ENCODE peak calls at places on chromosomes 11 and 22, in four cellular contexts. One of them, this sample, is unnamed.

GRCh38 chr22:40533712-40534378 is 102.7 kb downstream of the MRTFA start:
- DNase-seq in body of pancreas: no peak
- DNase-seq in pancreas: no peak
- DNase-seq in choroid plexus epithelial cell: peak
- DNase-seq in this sample: peak

GRCh38 chr11:101880208-101880607 is 34.6 kb upstream of the CEP126 start:
- DNase-seq in body of pancreas: peak
- DNase-seq in pancreas: no peak
- DNase-seq in choroid plexus epithelial cell: peak
- DNase-seq in this sample: peak

GRCh38 chr11:17413414-17414316 is 25.2 kb upstream of the KCNJ11 start:
- DNase-seq in body of pancreas: peak
- DNase-seq in pancreas: peak
- DNase-seq in choroid plexus epithelial cell: no peak
- DNase-seq in this sample: no peak

GRCh38 chr11:94132152-94132558 is 3.5 kb downstream of the PANX1 start:
- DNase-seq in body of pancreas: no peak
- DNase-seq in pancreas: no peak
- DNase-seq in choroid plexus epithelial cell: peak
- DNase-seq in this sample: peak

GRCh38 chr11:72814139-72814830 is at the start of gene ATG16L2:
- DNase-seq in body of pancreas: peak
- DNase-seq in pancreas: peak
- DNase-seq in choroid plexus epithelial cell: peak
- DNase-seq in this sample: peak

GRCh38 chr11:64624869-64625481 is 34.0 kb downstream of the SLC22A12 start:
- DNase-seq in body of pancreas: no peak
- DNase-seq in pancreas: no peak
- DNase-seq in choroid plexus epithelial cell: no peak
- DNase-seq in this sample: no peak

GRCh38 chr11:19241260-19242183 is 777 bp upstream of the E2F8 start:
- DNase-seq in body of pancreas: peak
- DNase-seq in pancreas: peak
- DNase-seq in choroid plexus epithelial cell: no peak
- DNase-seq in this sample: peak

GRCh38 chr11:73883856-73884255 is 7.1 kb downstream of the PAAF1 start:
- DNase-seq in body of pancreas: no peak
- DNase-seq in pancreas: no peak
- DNase-seq in choroid plexus epithelial cell: no peak
- DNase-seq in this sample: no peak

GRCh38 chr22:37309221-37310074 is 27.1 kb downstream of the CYTH4 start:
- DNase-seq in body of pancreas: no peak
- DNase-seq in pancreas: no peak
- DNase-seq in choroid plexus epithelial cell: peak
- DNase-seq in this sample: no peak

GRCh38 chr22:35102663-35103062 is 36.7 kb downstream of the ISX start:
- DNase-seq in body of pancreas: no peak
- DNase-seq in pancreas: no peak
- DNase-seq in choroid plexus epithelial cell: peak
- DNase-seq in this sample: peak

GRCh38 chr11:8754241-8754640 is 71.6 kb downstream of the RPL27A start:
- DNase-seq in body of pancreas: no peak
- DNase-seq in pancreas: no peak
- DNase-seq in choroid plexus epithelial cell: no peak
- DNase-seq in this sample: peak

GRCh38 chr22:46244771-46245170 is 5.3 kb downstream of the CDPF1 start:
- DNase-seq in body of pancreas: no peak
- DNase-seq in pancreas: no peak
- DNase-seq in choroid plexus epithelial cell: no peak
- DNase-seq in this sample: no peak

GRCh38 chr11:47018637-47019036 is 82.1 kb downstream of the CSTPP1 start:
- DNase-seq in body of pancreas: no peak
- DNase-seq in pancreas: no peak
- DNase-seq in choroid plexus epithelial cell: no peak
- DNase-seq in this sample: no peak

GRCh38 chr22:50260801-50261614 is 475 bp downstream of the MAPK12 start:
- DNase-seq in body of pancreas: peak
- DNase-seq in pancreas: peak
- DNase-seq in choroid plexus epithelial cell: peak
- DNase-seq in this sample: peak

GRCh38 chr22:30824711-30825110 is 130.0 kb downstream of the OSBP2 start:
- DNase-seq in body of pancreas: no peak
- DNase-seq in pancreas: no peak
- DNase-seq in choroid plexus epithelial cell: no peak
- DNase-seq in this sample: no peak

GRCh38 chr11:75339685-75340409 is 11.6 kb downstream of the ARRB1 start:
- DNase-seq in body of pancreas: no peak
- DNase-seq in pancreas: no peak
- DNase-seq in choroid plexus epithelial cell: no peak
- DNase-seq in this sample: no peak

GRCh38 chr11:86291466-86292262 is 10.4 kb upstream of the HIKESHI start:
- DNase-seq in body of pancreas: peak
- DNase-seq in pancreas: peak
- DNase-seq in choroid plexus epithelial cell: peak
- DNase-seq in this sample: peak

GRCh38 chr11:48228761-48229160 is 12.2 kb downstream of the OR4B1 start:
- DNase-seq in body of pancreas: no peak
- DNase-seq in pancreas: no peak
- DNase-seq in choroid plexus epithelial cell: no peak
- DNase-seq in this sample: no peak

GRCh38 chr11:73578786-73579185 is 19.1 kb downstream of the FAM168A start:
- DNase-seq in body of pancreas: no peak
- DNase-seq in pancreas: no peak
- DNase-seq in choroid plexus epithelial cell: no peak
- DNase-seq in this sample: no peak

GRCh38 chr22:29787371-29787980 is 20.3 kb downstream of the UQCR10 start:
- DNase-seq in body of pancreas: peak
- DNase-seq in pancreas: no peak
- DNase-seq in choroid plexus epithelial cell: no peak
- DNase-seq in this sample: peak

GRCh38 chr11:69394234-69394891 is 87.1 kb upstream of the LINC01488 start:
- DNase-seq in body of pancreas: no peak
- DNase-seq in pancreas: peak
- DNase-seq in choroid plexus epithelial cell: no peak
- DNase-seq in this sample: no peak

GRCh38 chr11:34501500-34501899 is 12.1 kb downstream of the ELF5 start:
- DNase-seq in body of pancreas: peak
- DNase-seq in pancreas: no peak
- DNase-seq in choroid plexus epithelial cell: peak
- DNase-seq in this sample: peak

GRCh38 chr22:42924436-42924835 is 67.4 kb upstream of the ARFGAP3 start:
- DNase-seq in body of pancreas: no peak
- DNase-seq in pancreas: peak
- DNase-seq in choroid plexus epithelial cell: no peak
- DNase-seq in this sample: no peak

GRCh38 chr22:30609260-30610185 is 2.5 kb downstream of the TCN2 start:
- DNase-seq in body of pancreas: peak
- DNase-seq in pancreas: no peak
- DNase-seq in choroid plexus epithelial cell: peak
- DNase-seq in this sample: peak

GRCh38 chr11:75474878-75475766 is 42.1 kb upstream of the KLHL35 start:
- DNase-seq in body of pancreas: peak
- DNase-seq in pancreas: no peak
- DNase-seq in choroid plexus epithelial cell: peak
- DNase-seq in this sample: no peak

GRCh38 chr11:23988381-23989006 is 508.4 kb upstream of the LUZP2 start:
- DNase-seq in body of pancreas: no peak
- DNase-seq in pancreas: no peak
- DNase-seq in choroid plexus epithelial cell: peak
- DNase-seq in this sample: no peak

GRCh38 chr11:57309106-57310059 is 15.4 kb downstream of the TNKS1BP1 start:
- DNase-seq in body of pancreas: no peak
- DNase-seq in pancreas: peak
- DNase-seq in choroid plexus epithelial cell: no peak
- DNase-seq in this sample: no peak

GRCh38 chr11:75311858-75312288 is 39.6 kb downstream of the ARRB1 start:
- DNase-seq in body of pancreas: peak
- DNase-seq in pancreas: peak
- DNase-seq in choroid plexus epithelial cell: peak
- DNase-seq in this sample: no peak

GRCh38 chr11:117946196-117946841 is 17.1 kb upstream of the TMPRSS13 start:
- DNase-seq in body of pancreas: no peak
- DNase-seq in pancreas: no peak
- DNase-seq in choroid plexus epithelial cell: no peak
- DNase-seq in this sample: no peak

GRCh38 chr11:29159552-29160465 is 857.0 kb downstream of the KCNA4 start:
- DNase-seq in body of pancreas: peak
- DNase-seq in pancreas: no peak
- DNase-seq in choroid plexus epithelial cell: peak
- DNase-seq in this sample: peak

GRCh38 chr22:19854778-19855503 is at the start of the genes GNB1L and RTL10:
- DNase-seq in body of pancreas: peak
- DNase-seq in pancreas: peak
- DNase-seq in choroid plexus epithelial cell: peak
- DNase-seq in this sample: peak

GRCh38 chr11:102226702-102227101 is 90.6 kb upstream of the BIRC3 start:
- DNase-seq in body of pancreas: no peak
- DNase-seq in pancreas: no peak
- DNase-seq in choroid plexus epithelial cell: peak
- DNase-seq in this sample: peak

GRCh38 chr11:14593671-14594070 is 49.9 kb upstream of the PDE3B start:
- DNase-seq in body of pancreas: no peak
- DNase-seq in pancreas: no peak
- DNase-seq in choroid plexus epithelial cell: no peak
- DNase-seq in this sample: no peak

GRCh38 chr11:44849922-44850321 is 100.8 kb downstream of the TP53I11 start:
- DNase-seq in body of pancreas: no peak
- DNase-seq in pancreas: no peak
- DNase-seq in choroid plexus epithelial cell: no peak
- DNase-seq in this sample: no peak

GRCh38 chr11:41245704-41246398 is 213.6 kb downstream of the LRRC4C start:
- DNase-seq in body of pancreas: no peak
- DNase-seq in pancreas: no peak
- DNase-seq in choroid plexus epithelial cell: no peak
- DNase-seq in this sample: no peak

GRCh38 chr11:26187639-26188038 is 144.3 kb upstream of the ANO3 start:
- DNase-seq in body of pancreas: no peak
- DNase-seq in pancreas: no peak
- DNase-seq in choroid plexus epithelial cell: peak
- DNase-seq in this sample: peak

GRCh38 chr11:22536036-22536435 is 89.6 kb downstream of the FANCF start:
- DNase-seq in body of pancreas: no peak
- DNase-seq in pancreas: no peak
- DNase-seq in choroid plexus epithelial cell: no peak
- DNase-seq in this sample: peak

DNA sequence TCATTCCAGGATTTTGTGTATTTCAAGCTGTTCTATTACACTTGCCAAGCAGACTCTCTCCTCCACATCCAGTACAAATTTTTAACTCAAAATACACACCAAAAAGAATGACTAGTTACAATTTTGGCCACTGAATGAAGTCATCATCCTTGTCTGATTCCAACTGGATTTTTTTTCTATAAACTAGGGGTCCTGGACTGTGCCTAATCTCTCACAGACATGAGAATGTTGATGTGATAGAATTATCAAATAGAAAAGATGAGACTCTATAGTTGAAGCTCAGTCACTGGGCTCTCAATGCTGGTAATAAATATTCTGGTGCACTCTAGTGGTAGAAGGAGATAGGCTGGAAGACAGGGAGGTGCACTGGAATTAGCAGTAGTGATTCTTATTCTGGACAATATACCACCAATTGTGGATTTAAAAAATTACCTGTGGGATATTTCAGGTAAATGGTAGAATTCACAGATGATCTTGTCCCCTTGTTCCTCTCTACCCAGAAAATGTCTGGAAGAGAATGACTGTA is 85.7 kb downstream of the FANCF start:
- DNase-seq in body of pancreas: peak
- DNase-seq in pancreas: no peak
- DNase-seq in choroid plexus epithelial cell: peak
- DNase-seq in this sample: peak
- TF ChIP-seq CTCF in body of pancreas: peak
- TF ChIP-seq CTCF in pancreas: peak
- TF ChIP-seq CTCF in choroid plexus epithelial cell: peak
- TF ChIP-seq CTCF in this sample: peak

DNA sequence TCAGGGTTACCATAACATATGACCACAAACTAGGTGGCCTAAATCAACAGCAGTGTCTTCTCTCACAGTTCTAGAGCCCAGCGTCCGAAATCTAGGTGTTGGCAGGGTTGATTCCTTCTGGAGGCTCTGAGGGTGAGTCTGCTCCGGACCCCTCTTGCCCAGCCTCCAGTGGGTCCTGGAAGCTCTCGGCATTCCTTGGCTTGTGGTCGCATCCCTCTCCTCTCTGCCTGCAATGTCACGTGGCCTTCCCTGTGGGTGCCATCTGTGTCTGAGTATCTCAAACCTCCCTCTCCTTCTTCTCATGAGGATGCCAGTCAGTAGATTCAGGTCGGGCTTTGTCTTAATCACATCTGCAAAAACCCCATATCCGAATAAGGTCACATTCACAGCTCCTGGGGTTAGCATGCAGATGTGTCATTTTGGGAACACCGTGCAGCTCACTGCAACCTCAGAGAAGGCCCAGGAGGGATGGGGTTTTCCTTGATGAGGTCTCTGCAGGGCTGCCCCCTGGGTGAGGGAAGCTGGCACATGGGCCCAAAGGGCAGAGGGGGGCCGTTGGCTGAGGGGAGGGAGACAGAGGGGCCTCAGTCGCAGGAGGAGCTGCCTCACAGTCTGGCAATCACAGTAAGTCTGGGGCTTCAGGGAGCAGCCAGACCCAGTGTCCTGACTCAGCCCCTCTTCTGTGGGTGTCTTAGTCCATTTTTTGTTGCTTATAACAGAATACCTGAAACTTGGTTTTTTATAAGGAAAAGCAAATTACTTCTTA is 41.2 kb downstream of the PARVG start:
- DNase-seq in body of pancreas: no peak
- DNase-seq in pancreas: no peak
- DNase-seq in choroid plexus epithelial cell: no peak
- DNase-seq in this sample: no peak
- H3K4me3 ChIP-seq in body of pancreas: no peak
- H3K4me3 ChIP-seq in pancreas: no peak
- H3K4me3 ChIP-seq in choroid plexus epithelial cell: no peak
- H3K4me3 ChIP-seq in this sample: no peak

GRCh38 chr22:22574361-22574760 is 15.3 kb upstream of the PRAME start:
- DNase-seq in body of pancreas: no peak
- DNase-seq in pancreas: no peak
- DNase-seq in choroid plexus epithelial cell: no peak
- DNase-seq in this sample: no peak
- TF ChIP-seq CTCF in body of pancreas: no peak
- TF ChIP-seq CTCF in pancreas: no peak
- TF ChIP-seq CTCF in choroid plexus epithelial cell: no peak
- TF ChIP-seq CTCF in this sample: no peak

GRCh38 chr11:2301631-2302272 is at the start of the genes C11orf21 and TSPAN32:
- DNase-seq in body of pancreas: no peak
- DNase-seq in pancreas: no peak
- DNase-seq in choroid plexus epithelial cell: peak
- DNase-seq in this sample: no peak
- H3K4me3 ChIP-seq in body of pancreas: no peak
- H3K4me3 ChIP-seq in pancreas: peak
- H3K4me3 ChIP-seq in choroid plexus epithelial cell: no peak
- H3K4me3 ChIP-seq in this sample: no peak

This sample was measured in epithelial cell of esophagus.